ENCODE peak calls at places on chromosomes 1 and 21, in five cellular contexts. N is A549, D is fibroblast of the aortic adventitia, J is dorsolateral prefrontal cortex, U is prostate gland. T is an unnamed sample.

GRCh38 chr1:37765937-37766664 is 1.2 kb upstream of the EPHA10 start:
- DNase-seq in J (peak; percentile 14), N (no peak), U (no peak), D (no peak), T (no peak)

GRCh38 chr1:30868833-30869435 is 39.6 kb downstream of the SDC3 start:
- DNase-seq in U (no peak), D (no peak), J (no peak), N (no peak), T (no peak)

GRCh38 chr1:8915446-8915845 is 30.2 kb upstream of the CA6 start:
- DNase-seq in J (no peak), U (no peak), N (no peak), D (no peak), T (no peak)

GRCh38 chr1:67853704-67854103 is 20.4 kb upstream of the GNG12 start:
- DNase-seq in U (no peak), D (peak; percentile 85), N (peak; percentile 59), J (peak; percentile 57), T (peak; percentile 46)

GRCh38 chr1:14486401-14487110 is 111.9 kb upstream of the KAZN start:
- DNase-seq in J (no peak), D (peak; percentile 98), N (no peak), U (no peak), T (no peak)

GRCh38 chr1:26602378-26602959 is 72.9 kb downstream of the RPS6KA1 start:
- DNase-seq in U (peak; percentile 62), D (peak; percentile 84), N (peak; percentile 48), J (peak; percentile 31), T (no peak)

GRCh38 chr21:14453964-14454641 is 71.2 kb upstream of the HSPA13 start:
- DNase-seq in J (no peak), N (no peak), U (no peak), D (no peak), T (no peak)

GRCh38 chr1:167002354-167002753 is 13.3 kb downstream of the MAEL start:
- DNase-seq in J (no peak), U (no peak), D (no peak), N (no peak), T (no peak)

GRCh38 chr1:116131866-116132605 is 20.8 kb downstream of the MAB21L3 start:
- DNase-seq in J (no peak), U (peak; percentile 26), D (no peak), N (no peak), T (no peak)

GRCh38 chr21:14072761-14073535 is 137.8 kb downstream of the LIPI start:
- DNase-seq in N (no peak), U (no peak), D (no peak), J (no peak), T (no peak)

GRCh38 chr1:203597386-203598040 is 29.1 kb upstream of the ATP2B4 start:
- DNase-seq in U (no peak), D (no peak), J (peak; percentile 68), N (no peak), T (no peak)

GRCh38 chr1:35883681-35884155 is 709 bp downstream of the AGO1 start:
- DNase-seq in J (peak; percentile 16), N (peak; percentile 36), U (peak; percentile 42), D (peak; percentile 11), T (no peak)

GRCh38 chr1:10280442-10281350 is 70.3 kb downstream of the KIF1B start:
- DNase-seq in N (no peak), D (peak; percentile 57), U (no peak), J (no peak), T (no peak)

GRCh38 chr1:179612361-179612760 is 20.7 kb downstream of the TDRD5 start:
- DNase-seq in N (no peak), J (no peak), U (no peak), D (no peak), T (no peak)

GRCh38 chr1:167210966-167211674 is 9.6 kb upstream of the POU2F1 start:
- DNase-seq in U (peak; percentile 58), N (no peak), J (no peak), D (no peak), T (no peak)

GRCh38 chr1:116673935-116674630 is 6.5 kb upstream of the IGSF3 start:
- DNase-seq in D (no peak), U (peak; percentile 22), J (no peak), N (no peak), T (no peak)

GRCh38 chr1:152954436-152954835 is 7.4 kb downstream of the SPRR5 start:
- DNase-seq in N (no peak), U (no peak), D (no peak), J (no peak), T (no peak)

GRCh38 chr1:54406339-54407181 is at the start of gene SSBP3:
- DNase-seq in U (peak; percentile 91), D (peak; percentile 88), N (peak; percentile 80), J (peak; percentile 89), T (peak; percentile 66)
- TF ChIP-seq CTCF in U (peak; percentile 32), D (no peak), N (no peak), J (peak; percentile 23), T (no peak)

GRCh38 chr1:41023279-41023990 is 1.9 kb upstream of the SLFNL1 start:
- DNase-seq in J (no peak), N (no peak), U (no peak), D (no peak), T (no peak)
- TF ChIP-seq CTCF in J (no peak), N (no peak), U (no peak), D (peak; percentile 34), T (no peak)

GRCh38 chr1:32619701-32620485 is 30.5 kb downstream of the ZBTB8OS start:
- DNase-seq in U (no peak), N (no peak), D (peak; percentile 65), J (no peak), T (no peak)
- TF ChIP-seq CTCF in U (peak; percentile 31), N (peak; percentile 25), D (peak; percentile 30), J (peak; percentile 51), T (no peak)

GRCh38 chr1:232878141-232878540 is 72.3 kb upstream of the NTPCR start:
- DNase-seq in U (no peak), J (no peak), D (no peak), N (no peak), T (no peak)

GRCh38 chr1:232876506-232877360 is 71.5 kb downstream of the MAP10 start:
- DNase-seq in U (no peak), J (no peak), D (no peak), N (no peak), T (no peak)

GRCh38 chr1:232884262-232884661 is 66.1 kb upstream of the NTPCR start:
- DNase-seq in N (no peak), J (no peak), D (no peak), U (no peak), T (no peak)

GRCh38 chr1:232877361-232877991 is 72.3 kb downstream of the MAP10 start:
- DNase-seq in J (no peak), N (no peak), D (no peak), U (no peak), T (no peak)

DNA sequence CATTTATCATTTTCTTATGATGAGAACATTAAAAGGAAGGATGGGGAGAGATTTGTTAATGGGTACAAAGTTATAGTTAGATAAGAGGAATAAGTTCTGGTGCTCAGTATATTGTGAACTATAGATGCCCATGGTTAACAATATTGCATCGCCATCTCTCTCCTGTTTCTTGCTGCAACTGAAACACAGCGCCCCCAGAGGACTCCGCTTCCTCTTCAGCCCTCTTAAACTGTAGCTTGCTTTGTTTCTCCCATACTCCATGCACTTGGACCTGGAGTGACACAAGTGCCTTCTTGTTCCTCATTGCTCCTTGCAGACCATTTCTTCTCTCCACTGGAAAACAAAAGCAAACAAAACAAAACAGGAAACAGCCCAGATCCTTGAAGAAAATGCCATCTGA is 70.1 kb upstream of the NTPCR start:
- DNase-seq in U (no peak), J (peak; percentile 28), D (peak; percentile 13), N (peak; percentile 61), T (no peak)
- TF ChIP-seq CTCF in U (no peak), J (peak; percentile 57), D (peak; percentile 47), N (peak; percentile 63), T (no peak)

GRCh38 chr1:165616987-165617546 is 14.0 kb upstream of the MGST3 start:
- DNase-seq in D (no peak), U (no peak), J (no peak), N (no peak), T (no peak)
- TF ChIP-seq CTCF in D (no peak), U (no peak), J (no peak), N (no peak), T (no peak)

GRCh38 chr1:91166106-91166712 is 144.4 kb upstream of the ZNF644 start:
- DNase-seq in D (peak; percentile 67), N (peak; percentile 28), U (no peak), J (peak; percentile 68), T (no peak)
- TF ChIP-seq CTCF in D (peak; percentile 89), N (peak; percentile 82), U (peak; percentile 59), J (peak; percentile 86), T (no peak)

GRCh38 chr1:44294588-44295007 is 60.5 kb downstream of the ERI3 start:
- DNase-seq in U (no peak), N (peak; percentile 28), J (peak; percentile 23), D (peak; percentile 92), T (no peak)
- TF ChIP-seq CTCF in U (peak; percentile 24), N (peak; percentile 21), J (peak; percentile 71), D (peak; percentile 63), T (no peak)

DNA sequence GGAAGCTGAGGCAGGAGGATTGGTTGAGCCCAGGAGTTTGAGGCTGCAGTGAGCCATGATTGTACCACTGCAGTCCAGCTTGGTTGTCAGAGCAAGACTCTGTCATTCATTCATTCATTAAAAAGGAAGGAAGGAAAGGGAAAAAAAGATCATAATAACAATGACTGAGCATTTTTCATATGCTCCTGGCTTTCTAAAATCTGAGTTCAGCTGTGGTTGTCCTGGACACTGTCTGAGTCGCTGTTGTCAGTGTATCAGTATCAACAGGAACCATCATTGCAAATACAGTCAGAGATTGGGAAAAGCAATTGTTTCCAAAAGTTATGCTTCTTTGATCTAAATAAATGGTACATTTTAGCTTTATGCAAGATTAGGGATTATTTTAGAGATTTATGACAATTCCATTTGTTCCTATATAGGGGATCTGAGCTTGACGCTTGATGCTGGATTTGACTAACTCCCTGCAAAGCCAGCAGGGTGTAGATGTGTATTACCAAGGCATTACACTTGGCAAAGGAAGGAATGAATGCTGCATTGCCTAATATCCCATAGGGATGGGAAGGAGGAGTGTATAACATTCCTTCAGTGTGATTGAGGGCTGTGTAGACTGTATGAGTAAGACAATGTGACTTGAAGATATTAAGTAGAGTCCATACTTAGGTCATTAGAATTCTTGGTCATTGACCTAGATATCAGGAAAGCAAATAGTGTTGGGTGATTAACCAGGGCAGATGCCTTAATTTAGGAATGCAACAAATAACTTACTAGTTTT is 100.2 kb downstream of the DISP1 start:
- DNase-seq in D (peak; percentile 93), J (no peak), N (no peak), U (no peak), T (no peak)
- TF ChIP-seq CTCF in D (peak; percentile 41), J (no peak), N (no peak), U (no peak), T (no peak)

T was measured in omental fat pad.